ENCODE peak calls at places on chromosomes 5 and 9, in nine cellular contexts. P is anterior cingulate cortex; H is effector memory CD8-positive, alpha-beta T cell; K is brain microvascular endothelial cell; U is cardiac fibroblast; Y is activated T-helper 1 cell treated with anti-CD3 and anti-CD28 coated beads, Interleukin-2, amount 50 U/mL, for 16 hours; S is foreskin fibroblast; J is ascending aorta; T is iris pigment epithelial cell. R is an unnamed sample.

GRCh38 chr5:51651476-51651875 is 268.2 kb downstream of the ISL1 start:
- DNase-seq in Y (no peak), S (peak), K (no peak), P (no peak), T (no peak), J (no peak), H (no peak), U (no peak), R (no peak)

GRCh38 chr5:139293504-139294371 is at the start of gene MATR3:
- DNase-seq in H (peak), K (peak), J (peak), T (peak), U (peak), S (peak), Y (peak), P (peak), R (peak)

GRCh38 chr9:14080940-14081621 is 232.9 kb downstream of the NFIB start:
- DNase-seq in K (peak), Y (no peak), H (no peak), T (peak), U (peak), J (no peak), S (peak), P (no peak), R (no peak)

GRCh38 chr9:101593345-101593744 is 1.4 kb downstream of the PPP3R2 start:
- DNase-seq in P (no peak), K (no peak), U (no peak), S (no peak), Y (no peak), H (no peak), J (no peak), T (no peak), R (no peak)

GRCh38 chr9:68978054-68978453 is 35.9 kb downstream of the PRKACG start:
- DNase-seq in S (no peak), Y (no peak), T (no peak), U (no peak), P (no peak), H (no peak), K (no peak), J (no peak), R (no peak)

GRCh38 chr5:179795049-179795862 is 1.5 kb downstream of the LTC4S start:
- DNase-seq in P (no peak), T (no peak), S (no peak), U (peak), Y (no peak), J (no peak), K (no peak), H (no peak), R (no peak)

GRCh38 chr9:126822873-126823272 is 18.0 kb downstream of the ZBTB43 start:
- DNase-seq in U (no peak), S (no peak), K (no peak), Y (no peak), H (no peak), T (no peak), J (no peak), P (no peak), R (no peak)

GRCh38 chr9:93270976-93271375 is 87.0 kb downstream of the WNK2 start:
- DNase-seq in T (no peak), K (no peak), H (no peak), P (no peak), J (no peak), U (no peak), Y (no peak), S (no peak), R (no peak)

GRCh38 chr9:29393064-29393463 is 1819.8 kb upstream of the C9orf72 start:
- DNase-seq in T (no peak), S (peak), K (no peak), U (peak), H (no peak), Y (no peak), P (no peak), J (no peak), R (no peak)

GRCh38 chr5:94524841-94525697 is 93.3 kb downstream of the KIAA0825 start:
- DNase-seq in S (peak), K (peak), P (no peak), Y (no peak), H (peak), J (no peak), U (peak), T (peak), R (peak)

GRCh38 chr5:40312205-40312604 is 367.5 kb upstream of the PTGER4 start:
- DNase-seq in K (no peak), J (no peak), Y (no peak), H (no peak), U (no peak), P (no peak), T (no peak), S (no peak), R (no peak)

GRCh38 chr9:112890106-112891081 is at the start of gene SLC46A2:
- DNase-seq in P (no peak), K (no peak), T (no peak), H (no peak), S (peak), U (no peak), Y (no peak), J (no peak), R (no peak)

GRCh38 chr9:17760250-17760649 is 181.4 kb downstream of the SH3GL2 start:
- DNase-seq in Y (no peak), P (no peak), J (no peak), K (no peak), U (no peak), H (no peak), S (no peak), T (no peak), R (no peak)

GRCh38 chr5:107563957-107564544 is 106.7 kb downstream of the EFNA5 start:
- DNase-seq in U (no peak), T (no peak), Y (no peak), H (no peak), J (no peak), S (no peak), P (no peak), K (no peak), R (no peak)

GRCh38 chr5:159189310-159189709 is 20.0 kb downstream of the RNF145 start:
- DNase-seq in Y (no peak), T (no peak), K (no peak), P (no peak), J (no peak), U (peak), S (peak), H (no peak), R (no peak)

GRCh38 chr9:10112798-10113197 is 500.0 kb downstream of the PTPRD start:
- DNase-seq in K (no peak), U (no peak), H (no peak), S (no peak), Y (no peak), J (no peak), T (no peak), P (no peak), R (no peak)

GRCh38 chr9:6024035-6024554 is 8.7 kb upstream of the RANBP6 start:
- DNase-seq in P (no peak), U (peak), K (no peak), T (peak), Y (no peak), S (peak), J (no peak), H (no peak), R (peak)

GRCh38 chr5:32581010-32581785 is 4.2 kb upstream of the SUB1 start:
- DNase-seq in S (no peak), H (no peak), P (no peak), K (no peak), T (no peak), Y (no peak), U (no peak), J (no peak), R (no peak)

GRCh38 chr9:122445155-122445749 is 32.5 kb downstream of the OR1J1 start:
- DNase-seq in U (peak), K (peak), H (no peak), P (no peak), J (no peak), Y (no peak), S (peak), T (peak), R (no peak)

GRCh38 chr9:94668424-94668916 is 29.2 kb upstream of the FBP1 start:
- DNase-seq in Y (no peak), S (no peak), P (no peak), J (no peak), K (no peak), T (no peak), H (no peak), U (no peak), R (no peak)

GRCh38 chr5:2465383-2465782 is 286.1 kb downstream of the IRX2 start:
- DNase-seq in S (no peak), P (no peak), K (no peak), Y (no peak), T (no peak), H (no peak), J (no peak), U (no peak), R (no peak)

GRCh38 chr9:75071530-75072122 is 16.3 kb downstream of the NMRK1 start:
- DNase-seq in P (no peak), Y (peak), S (no peak), T (peak), K (no peak), H (peak), U (peak), J (no peak), R (peak)

GRCh38 chr5:93930098-93930497 is 188.7 kb upstream of the POU5F2 start:
- DNase-seq in J (no peak), U (no peak), K (no peak), S (no peak), H (no peak), T (no peak), Y (no peak), P (no peak), R (no peak)

GRCh38 chr9:19085295-19085694 is 17.4 kb downstream of the HAUS6 start:
- DNase-seq in T (no peak), U (peak), S (peak), K (no peak), Y (no peak), H (no peak), J (no peak), P (no peak), R (peak)

GRCh38 chr5:134070979-134071849 is 43.3 kb upstream of the TCF7 start:
- DNase-seq in S (no peak), U (no peak), H (no peak), T (no peak), J (no peak), K (no peak), Y (no peak), P (no peak), R (no peak)

GRCh38 chr9:104539275-104539674 is 2.6 kb upstream of the OR13C3 start:
- DNase-seq in H (no peak), Y (no peak), U (no peak), S (no peak), P (no peak), K (no peak), T (no peak), J (no peak), R (no peak)

GRCh38 chr5:9820696-9821449 is 190.7 kb upstream of the TAS2R1 start:
- DNase-seq in J (no peak), P (no peak), S (peak), U (no peak), T (no peak), Y (no peak), H (no peak), K (no peak), R (no peak)

GRCh38 chr5:78467744-78468357 is 107.4 kb downstream of the SCAMP1 start:
- DNase-seq in Y (no peak), S (peak), J (no peak), P (no peak), U (peak), T (peak), K (peak), H (no peak), R (no peak)

GRCh38 chr9:35725362-35725761 is 6.6 kb downstream of the TLN1 start:
- DNase-seq in S (no peak), Y (no peak), U (no peak), K (no peak), J (no peak), H (no peak), T (no peak), P (no peak), R (no peak)

GRCh38 chr5:127517110-127517479 is 345 bp upstream of the PRRC1 start:
- DNase-seq in T (no peak), H (no peak), P (peak), Y (no peak), K (no peak), J (no peak), U (no peak), S (no peak), R (no peak)

GRCh38 chr9:121463026-121463827 is 36.4 kb downstream of the GGTA1 start:
- DNase-seq in Y (no peak), H (no peak), T (peak), J (no peak), S (no peak), K (peak), P (no peak), U (peak), R (no peak)

GRCh38 chr9:68996457-68996856 is 17.5 kb downstream of the PRKACG start:
- DNase-seq in J (no peak), Y (no peak), H (no peak), T (no peak), U (no peak), K (no peak), S (no peak), P (no peak), R (no peak)

GRCh38 chr9:21789541-21790037 is 12.8 kb upstream of the MTAP start:
- DNase-seq in T (peak), U (peak), P (peak), J (no peak), H (peak), K (peak), Y (no peak), S (peak), R (peak)

GRCh38 chr5:137186759-137187461 is 312.2 kb downstream of the SPOCK1 start:
- DNase-seq in S (peak), U (peak), Y (no peak), H (no peak), P (no peak), K (peak), T (peak), J (no peak), R (no peak)

GRCh38 chr5:7850533-7851239 is at the start of gene CFAP90:
- DNase-seq in U (peak), S (peak), J (no peak), T (peak), H (no peak), K (peak), Y (no peak), P (peak), R (no peak)

GRCh38 chr5:97142521-97143254 is at the start of gene LIX1:
- DNase-seq in U (peak), S (peak), P (peak), K (peak), H (no peak), J (no peak), Y (no peak), T (peak), R (peak)

GRCh38 chr9:3088166-3088702 is 244.3 kb upstream of the PUM3 start:
- DNase-seq in J (no peak), U (no peak), H (no peak), P (no peak), Y (no peak), K (no peak), S (no peak), T (no peak), R (no peak)

GRCh38 chr5:99763021-99763814 is 772.0 kb upstream of the FAM174A start:
- DNase-seq in P (no peak), T (no peak), U (no peak), K (no peak), Y (no peak), H (no peak), S (no peak), J (no peak), R (no peak)

GRCh38 chr9:136565075-136565721 is 19.4 kb upstream of the NOTCH1 start:
- DNase-seq in T (no peak), H (no peak), J (no peak), K (no peak), P (no peak), U (no peak), Y (no peak), S (peak), R (no peak)

R was measured in central memory CD4-positive, alpha-beta T cell.